ENCODE peak calls at places on chromosomes 16 and 17, in six cellular contexts. One of them, this sample, is unnamed.

GRCh38 chr16:86221085-86221484 is 289.2 kb upstream of the FOXF1 start:
- DNase-seq in heart left ventricle: no peak
- DNase-seq in breast epithelium: peak
- DNase-seq in PC-9: no peak
- DNase-seq in fibroblast of lung: peak
- DNase-seq in ovary: no peak
- DNase-seq in this sample: peak

GRCh38 chr17:65173284-65173793 is 36.2 kb downstream of the RGS9 start:
- DNase-seq in heart left ventricle: peak
- DNase-seq in breast epithelium: no peak
- DNase-seq in PC-9: peak
- DNase-seq in ovary: no peak
- DNase-seq in fibroblast of lung: peak
- DNase-seq in this sample: peak

GRCh38 chr16:3651461-3652372 is 2.8 kb upstream of the DNASE1 start:
- DNase-seq in ovary: no peak
- DNase-seq in breast epithelium: peak
- DNase-seq in heart left ventricle: no peak
- DNase-seq in PC-9: no peak
- DNase-seq in fibroblast of lung: no peak
- DNase-seq in this sample: no peak

GRCh38 chr16:4689091-4689671 is 4.2 kb upstream of the NUDT16L1 start:
- DNase-seq in heart left ventricle: peak
- DNase-seq in ovary: no peak
- DNase-seq in PC-9: no peak
- DNase-seq in fibroblast of lung: no peak
- DNase-seq in breast epithelium: no peak
- DNase-seq in this sample: no peak

GRCh38 chr17:63185420-63185819 is 219.4 kb downstream of the TANC2 start:
- DNase-seq in heart left ventricle: no peak
- DNase-seq in ovary: no peak
- DNase-seq in breast epithelium: no peak
- DNase-seq in fibroblast of lung: no peak
- DNase-seq in PC-9: no peak
- DNase-seq in this sample: peak

GRCh38 chr17:66340720-66341119 is 38.3 kb downstream of the PRKCA start:
- DNase-seq in heart left ventricle: no peak
- DNase-seq in fibroblast of lung: no peak
- DNase-seq in ovary: no peak
- DNase-seq in breast epithelium: no peak
- DNase-seq in PC-9: no peak
- DNase-seq in this sample: no peak

GRCh38 chr17:349666-350065 is 2.9 kb downstream of the RPH3AL start:
- DNase-seq in heart left ventricle: no peak
- DNase-seq in PC-9: no peak
- DNase-seq in fibroblast of lung: no peak
- DNase-seq in ovary: no peak
- DNase-seq in breast epithelium: no peak
- DNase-seq in this sample: no peak

GRCh38 chr16:24645739-24646645 is 83.5 kb upstream of the TNRC6A start:
- DNase-seq in breast epithelium: no peak
- DNase-seq in heart left ventricle: no peak
- DNase-seq in PC-9: peak
- DNase-seq in fibroblast of lung: peak
- DNase-seq in ovary: no peak
- DNase-seq in this sample: peak

GRCh38 chr17:39027037-39027436 is 59.8 kb upstream of the FBXO47 start:
- DNase-seq in PC-9: peak
- DNase-seq in fibroblast of lung: peak
- DNase-seq in ovary: peak
- DNase-seq in breast epithelium: peak
- DNase-seq in heart left ventricle: peak
- DNase-seq in this sample: peak

GRCh38 chr17:58677204-58677880 is 14.5 kb downstream of the TEX14 start:
- DNase-seq in heart left ventricle: no peak
- DNase-seq in ovary: no peak
- DNase-seq in PC-9: no peak
- DNase-seq in fibroblast of lung: peak
- DNase-seq in breast epithelium: no peak
- DNase-seq in this sample: no peak

GRCh38 chr17:7058831-7059447 is 15.0 kb upstream of the SLC16A11 start:
- DNase-seq in fibroblast of lung: peak
- DNase-seq in heart left ventricle: no peak
- DNase-seq in PC-9: no peak
- DNase-seq in ovary: no peak
- DNase-seq in breast epithelium: no peak
- DNase-seq in this sample: no peak

GRCh38 chr17:15112881-15113617 is 152.1 kb downstream of the PMP22 start:
- DNase-seq in fibroblast of lung: no peak
- DNase-seq in heart left ventricle: no peak
- DNase-seq in PC-9: no peak
- DNase-seq in ovary: no peak
- DNase-seq in breast epithelium: no peak
- DNase-seq in this sample: peak

GRCh38 chr16:83458612-83459011 is 349.2 kb upstream of the HSBP1 start:
- DNase-seq in fibroblast of lung: peak
- DNase-seq in PC-9: no peak
- DNase-seq in heart left ventricle: no peak
- DNase-seq in ovary: no peak
- DNase-seq in breast epithelium: no peak
- DNase-seq in this sample: peak

GRCh38 chr17:80856863-80857488 is 134.7 kb upstream of the CHMP6 start:
- DNase-seq in ovary: no peak
- DNase-seq in breast epithelium: no peak
- DNase-seq in fibroblast of lung: no peak
- DNase-seq in heart left ventricle: no peak
- DNase-seq in PC-9: no peak
- DNase-seq in this sample: no peak

GRCh38 chr17:36675250-36675649 is 73.9 kb downstream of the MRM1 start:
- DNase-seq in PC-9: no peak
- DNase-seq in ovary: no peak
- DNase-seq in heart left ventricle: no peak
- DNase-seq in breast epithelium: no peak
- DNase-seq in fibroblast of lung: no peak
- DNase-seq in this sample: no peak
- H3K4me3 ChIP-seq in PC-9: no peak
- H3K4me3 ChIP-seq in ovary: no peak
- H3K4me3 ChIP-seq in heart left ventricle: no peak
- H3K4me3 ChIP-seq in breast epithelium: no peak
- H3K4me3 ChIP-seq in fibroblast of lung: no peak
- H3K4me3 ChIP-seq in this sample: no peak

GRCh38 chr17:50379733-50380132 is 6.7 kb downstream of the EME1 start:
- DNase-seq in fibroblast of lung: no peak
- DNase-seq in heart left ventricle: no peak
- DNase-seq in breast epithelium: no peak
- DNase-seq in PC-9: no peak
- DNase-seq in ovary: no peak
- DNase-seq in this sample: no peak

GRCh38 chr17:50381920-50382319 is 8.9 kb downstream of the EME1 start:
- DNase-seq in breast epithelium: no peak
- DNase-seq in heart left ventricle: no peak
- DNase-seq in PC-9: no peak
- DNase-seq in fibroblast of lung: no peak
- DNase-seq in ovary: no peak
- DNase-seq in this sample: peak

GRCh38 chr17:50380369-50381259 is 7.6 kb downstream of the EME1 start:
- DNase-seq in ovary: no peak
- DNase-seq in heart left ventricle: no peak
- DNase-seq in PC-9: no peak
- DNase-seq in fibroblast of lung: no peak
- DNase-seq in breast epithelium: no peak
- DNase-seq in this sample: no peak

GRCh38 chr17:50381260-50381815 is 8.3 kb downstream of the EME1 start:
- DNase-seq in PC-9: no peak
- DNase-seq in breast epithelium: no peak
- DNase-seq in heart left ventricle: no peak
- DNase-seq in ovary: no peak
- DNase-seq in fibroblast of lung: no peak
- DNase-seq in this sample: no peak

GRCh38 chr17:50382931-50383330 is 9.9 kb downstream of the EME1 start:
- DNase-seq in ovary: no peak
- DNase-seq in heart left ventricle: no peak
- DNase-seq in breast epithelium: no peak
- DNase-seq in PC-9: no peak
- DNase-seq in fibroblast of lung: no peak
- DNase-seq in this sample: no peak
- TF ChIP-seq CTCF in ovary: no peak
- TF ChIP-seq CTCF in heart left ventricle: no peak
- TF ChIP-seq CTCF in breast epithelium: no peak
- TF ChIP-seq CTCF in PC-9: no peak
- TF ChIP-seq CTCF in fibroblast of lung: no peak
- TF ChIP-seq CTCF in this sample: no peak

GRCh38 chr16:75588716-75589115 is 22.5 kb downstream of the GABARAPL2 start:
- DNase-seq in ovary: no peak
- DNase-seq in breast epithelium: no peak
- DNase-seq in PC-9: no peak
- DNase-seq in fibroblast of lung: no peak
- DNase-seq in heart left ventricle: no peak
- DNase-seq in this sample: no peak

GRCh38 chr16:75593308-75593707 is 27.1 kb downstream of the GABARAPL2 start:
- DNase-seq in fibroblast of lung: no peak
- DNase-seq in ovary: no peak
- DNase-seq in PC-9: no peak
- DNase-seq in breast epithelium: no peak
- DNase-seq in heart left ventricle: no peak
- DNase-seq in this sample: no peak

GRCh38 chr16:75591001-75591852 is 25.0 kb downstream of the GABARAPL2 start:
- DNase-seq in fibroblast of lung: peak
- DNase-seq in heart left ventricle: peak
- DNase-seq in PC-9: no peak
- DNase-seq in ovary: peak
- DNase-seq in breast epithelium: no peak
- DNase-seq in this sample: peak

GRCh38 chr16:75589301-75589700 is 23.1 kb downstream of the GABARAPL2 start:
- DNase-seq in heart left ventricle: peak
- DNase-seq in PC-9: no peak
- DNase-seq in fibroblast of lung: peak
- DNase-seq in ovary: no peak
- DNase-seq in breast epithelium: no peak
- DNase-seq in this sample: no peak

GRCh38 chr16:75593825-75594820 is 27.9 kb downstream of the GABARAPL2 start:
- DNase-seq in ovary: no peak
- DNase-seq in PC-9: no peak
- DNase-seq in breast epithelium: no peak
- DNase-seq in fibroblast of lung: peak
- DNase-seq in heart left ventricle: no peak
- DNase-seq in this sample: peak
- H3K4me3 ChIP-seq in ovary: no peak
- H3K4me3 ChIP-seq in PC-9: no peak
- H3K4me3 ChIP-seq in breast epithelium: no peak
- H3K4me3 ChIP-seq in fibroblast of lung: no peak
- H3K4me3 ChIP-seq in heart left ventricle: no peak
- H3K4me3 ChIP-seq in this sample: no peak

GRCh38 chr17:82060614-82061013 is 5.0 kb downstream of the DUS1L start:
- DNase-seq in PC-9: no peak
- DNase-seq in fibroblast of lung: no peak
- DNase-seq in breast epithelium: no peak
- DNase-seq in heart left ventricle: no peak
- DNase-seq in ovary: no peak
- DNase-seq in this sample: no peak

GRCh38 chr17:82061047-82061925 is 4.3 kb downstream of the DUS1L start:
- DNase-seq in PC-9: no peak
- DNase-seq in heart left ventricle: no peak
- DNase-seq in breast epithelium: no peak
- DNase-seq in fibroblast of lung: no peak
- DNase-seq in ovary: no peak
- DNase-seq in this sample: no peak

GRCh38 chr17:82062984-82063368 is 2.6 kb downstream of the DUS1L start:
- DNase-seq in fibroblast of lung: no peak
- DNase-seq in PC-9: no peak
- DNase-seq in breast epithelium: no peak
- DNase-seq in ovary: no peak
- DNase-seq in heart left ventricle: no peak
- DNase-seq in this sample: no peak

GRCh38 chr17:82063424-82064415 is 1.9 kb downstream of the DUS1L start:
- DNase-seq in ovary: no peak
- DNase-seq in PC-9: no peak
- DNase-seq in fibroblast of lung: no peak
- DNase-seq in breast epithelium: no peak
- DNase-seq in heart left ventricle: peak
- DNase-seq in this sample: no peak

GRCh38 chr17:82062076-82062983 is 3.3 kb downstream of the DUS1L start:
- DNase-seq in ovary: no peak
- DNase-seq in heart left ventricle: peak
- DNase-seq in breast epithelium: no peak
- DNase-seq in fibroblast of lung: no peak
- DNase-seq in PC-9: no peak
- DNase-seq in this sample: no peak
- TF ChIP-seq CTCF in ovary: no peak
- TF ChIP-seq CTCF in heart left ventricle: no peak
- TF ChIP-seq CTCF in breast epithelium: no peak
- TF ChIP-seq CTCF in fibroblast of lung: no peak
- TF ChIP-seq CTCF in PC-9: no peak
- TF ChIP-seq CTCF in this sample: no peak

GRCh38 chr17:48554412-48555090 is 9.6 kb upstream of the HOXB2 start:
- DNase-seq in ovary: no peak
- DNase-seq in fibroblast of lung: peak
- DNase-seq in heart left ventricle: no peak
- DNase-seq in breast epithelium: no peak
- DNase-seq in PC-9: peak
- DNase-seq in this sample: no peak
- H3K4me3 ChIP-seq in ovary: peak
- H3K4me3 ChIP-seq in fibroblast of lung: peak
- H3K4me3 ChIP-seq in heart left ventricle: no peak
- H3K4me3 ChIP-seq in breast epithelium: peak
- H3K4me3 ChIP-seq in PC-9: peak
- H3K4me3 ChIP-seq in this sample: peak

GRCh38 chr16:50253511-50253903 is 12.8 kb upstream of the ADCY7 start:
- DNase-seq in breast epithelium: no peak
- DNase-seq in PC-9: no peak
- DNase-seq in fibroblast of lung: no peak
- DNase-seq in heart left ventricle: no peak
- DNase-seq in ovary: no peak
- DNase-seq in this sample: no peak
- TF ChIP-seq CTCF in breast epithelium: no peak
- TF ChIP-seq CTCF in PC-9: no peak
- TF ChIP-seq CTCF in fibroblast of lung: no peak
- TF ChIP-seq CTCF in heart left ventricle: no peak
- TF ChIP-seq CTCF in ovary: no peak
- TF ChIP-seq CTCF in this sample: no peak

GRCh38 chr16:31916056-31916488 is 42.5 kb downstream of the ZNF267 start:
- DNase-seq in PC-9: no peak
- DNase-seq in breast epithelium: no peak
- DNase-seq in fibroblast of lung: no peak
- DNase-seq in heart left ventricle: no peak
- DNase-seq in ovary: no peak
- DNase-seq in this sample: no peak
- H3K4me3 ChIP-seq in PC-9: peak
- H3K4me3 ChIP-seq in breast epithelium: no peak
- H3K4me3 ChIP-seq in fibroblast of lung: no peak
- H3K4me3 ChIP-seq in heart left ventricle: no peak
- H3K4me3 ChIP-seq in ovary: no peak
- H3K4me3 ChIP-seq in this sample: no peak

DNA sequence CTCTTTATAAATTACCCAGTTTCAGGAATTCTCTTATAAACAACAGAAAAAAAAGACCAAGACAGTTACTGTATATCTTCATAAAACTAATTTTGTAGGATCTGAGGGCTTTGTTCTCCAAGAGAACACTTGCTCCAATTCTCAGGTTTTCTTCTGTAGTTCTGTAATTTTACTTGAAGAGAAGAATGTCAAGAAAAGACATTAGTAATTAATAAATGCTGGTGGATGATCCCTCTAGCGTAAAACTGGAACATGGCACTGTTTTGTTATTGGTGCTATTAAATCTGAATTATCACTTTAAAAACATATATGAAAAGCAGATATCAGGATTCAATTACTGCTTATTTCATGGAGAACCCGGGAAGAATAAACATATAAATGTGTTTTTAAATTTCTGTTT is 36.5 kb upstream of the CPHXL start:
- DNase-seq in fibroblast of lung: no peak
- DNase-seq in ovary: no peak
- DNase-seq in PC-9: no peak
- DNase-seq in breast epithelium: no peak
- DNase-seq in heart left ventricle: no peak
- DNase-seq in this sample: no peak
- TF ChIP-seq CTCF in fibroblast of lung: no peak
- TF ChIP-seq CTCF in ovary: no peak
- TF ChIP-seq CTCF in PC-9: no peak
- TF ChIP-seq CTCF in breast epithelium: no peak
- TF ChIP-seq CTCF in heart left ventricle: no peak
- TF ChIP-seq CTCF in this sample: no peak

This sample was measured in AG10803.